ENCODE peak calls at places on chromosomes 13 and 19, in eight cellular contexts. One of them, this sample, is unnamed.

GRCh38 chr13:112895521-112896465 is 73.2 kb upstream of the MCF2L start:
- DNase-seq in IMR-90: no peak
- DNase-seq in neural progenitor cell: no peak
- DNase-seq in mesendoderm: no peak
- DNase-seq in CD8-positive, alpha-beta T cell: no peak
- DNase-seq in OCI-LY7: no peak
- DNase-seq in heart right ventricle: no peak
- DNase-seq in psoas muscle: peak; percentile 40
- DNase-seq in this sample: peak; percentile 27

GRCh38 chr19:6536138-6536671 is 5.4 kb downstream of the TNFSF9 start:
- DNase-seq in neural progenitor cell: peak; percentile 56
- DNase-seq in heart right ventricle: no peak
- DNase-seq in mesendoderm: peak; percentile 84
- DNase-seq in CD8-positive, alpha-beta T cell: peak; percentile 75
- DNase-seq in IMR-90: no peak
- DNase-seq in psoas muscle: peak; percentile 78
- DNase-seq in OCI-LY7: peak; percentile 100
- DNase-seq in this sample: peak; percentile 59

GRCh38 chr13:66532845-66533244 is 697.3 kb downstream of the PCDH9 start:
- DNase-seq in mesendoderm: no peak
- DNase-seq in CD8-positive, alpha-beta T cell: no peak
- DNase-seq in psoas muscle: no peak
- DNase-seq in neural progenitor cell: no peak
- DNase-seq in heart right ventricle: no peak
- DNase-seq in OCI-LY7: no peak
- DNase-seq in IMR-90: no peak
- DNase-seq in this sample: no peak

GRCh38 chr13:75505327-75505726 is 23.4 kb upstream of the TBC1D4 start:
- DNase-seq in heart right ventricle: no peak
- DNase-seq in neural progenitor cell: no peak
- DNase-seq in OCI-LY7: no peak
- DNase-seq in CD8-positive, alpha-beta T cell: no peak
- DNase-seq in IMR-90: no peak
- DNase-seq in psoas muscle: no peak
- DNase-seq in mesendoderm: no peak
- DNase-seq in this sample: no peak

GRCh38 chr19:38692458-38693379 is 45.3 kb downstream of the ACTN4 start:
- DNase-seq in neural progenitor cell: peak; percentile 22
- DNase-seq in mesendoderm: no peak
- DNase-seq in IMR-90: no peak
- DNase-seq in psoas muscle: no peak
- DNase-seq in heart right ventricle: no peak
- DNase-seq in CD8-positive, alpha-beta T cell: no peak
- DNase-seq in OCI-LY7: no peak
- DNase-seq in this sample: no peak

GRCh38 chr13:80454245-80454644 is 113.3 kb upstream of the SPRY2 start:
- DNase-seq in heart right ventricle: no peak
- DNase-seq in psoas muscle: no peak
- DNase-seq in neural progenitor cell: no peak
- DNase-seq in IMR-90: peak; percentile 1
- DNase-seq in OCI-LY7: peak; percentile 64
- DNase-seq in mesendoderm: no peak
- DNase-seq in CD8-positive, alpha-beta T cell: no peak
- DNase-seq in this sample: no peak

GRCh38 chr13:65314008-65314407 is 1916.1 kb downstream of the PCDH9 start:
- DNase-seq in psoas muscle: no peak
- DNase-seq in heart right ventricle: no peak
- DNase-seq in mesendoderm: no peak
- DNase-seq in IMR-90: no peak
- DNase-seq in OCI-LY7: no peak
- DNase-seq in CD8-positive, alpha-beta T cell: no peak
- DNase-seq in neural progenitor cell: no peak
- DNase-seq in this sample: no peak

GRCh38 chr19:6362024-6362344 is 653 bp downstream of the CLPP start:
- DNase-seq in IMR-90: no peak
- DNase-seq in psoas muscle: no peak
- DNase-seq in mesendoderm: no peak
- DNase-seq in neural progenitor cell: no peak
- DNase-seq in CD8-positive, alpha-beta T cell: no peak
- DNase-seq in heart right ventricle: no peak
- DNase-seq in OCI-LY7: no peak
- DNase-seq in this sample: no peak

GRCh38 chr13:80399340-80400163 is 58.6 kb upstream of the SPRY2 start:
- DNase-seq in heart right ventricle: no peak
- DNase-seq in neural progenitor cell: peak; percentile 10
- DNase-seq in CD8-positive, alpha-beta T cell: no peak
- DNase-seq in IMR-90: no peak
- DNase-seq in mesendoderm: no peak
- DNase-seq in OCI-LY7: no peak
- DNase-seq in psoas muscle: no peak
- DNase-seq in this sample: no peak

GRCh38 chr19:35545855-35546381 is 492 bp downstream of the TMEM147 start:
- DNase-seq in neural progenitor cell: no peak
- DNase-seq in IMR-90: no peak
- DNase-seq in mesendoderm: peak; percentile 44
- DNase-seq in CD8-positive, alpha-beta T cell: peak; percentile 44
- DNase-seq in heart right ventricle: peak; percentile 34
- DNase-seq in psoas muscle: peak; percentile 60
- DNase-seq in OCI-LY7: peak; percentile 42
- DNase-seq in this sample: no peak

GRCh38 chr13:19601749-19602725 is 31.4 kb upstream of the MPHOSPH8 start:
- DNase-seq in CD8-positive, alpha-beta T cell: peak; percentile 16
- DNase-seq in IMR-90: peak; percentile 27
- DNase-seq in mesendoderm: peak; percentile 71
- DNase-seq in OCI-LY7: no peak
- DNase-seq in neural progenitor cell: peak; percentile 77
- DNase-seq in psoas muscle: no peak
- DNase-seq in heart right ventricle: no peak
- DNase-seq in this sample: peak; percentile 86

GRCh38 chr19:1001538-1002166 is 1.4 kb downstream of the GRIN3B start:
- DNase-seq in OCI-LY7: peak; percentile 64
- DNase-seq in psoas muscle: peak; percentile 80
- DNase-seq in neural progenitor cell: peak; percentile 79
- DNase-seq in heart right ventricle: no peak
- DNase-seq in CD8-positive, alpha-beta T cell: peak; percentile 75
- DNase-seq in mesendoderm: peak; percentile 55
- DNase-seq in IMR-90: no peak
- DNase-seq in this sample: peak; percentile 60

GRCh38 chr19:46759817-46760333 is 13.6 kb upstream of the STRN4 start:
- DNase-seq in IMR-90: peak; percentile 97
- DNase-seq in heart right ventricle: no peak
- DNase-seq in neural progenitor cell: no peak
- DNase-seq in mesendoderm: no peak
- DNase-seq in CD8-positive, alpha-beta T cell: no peak
- DNase-seq in psoas muscle: no peak
- DNase-seq in OCI-LY7: no peak
- DNase-seq in this sample: no peak

GRCh38 chr19:39943586-39943985 is 9.2 kb upstream of the FCGBP start:
- DNase-seq in neural progenitor cell: no peak
- DNase-seq in heart right ventricle: no peak
- DNase-seq in IMR-90: no peak
- DNase-seq in CD8-positive, alpha-beta T cell: no peak
- DNase-seq in psoas muscle: no peak
- DNase-seq in mesendoderm: no peak
- DNase-seq in OCI-LY7: no peak
- DNase-seq in this sample: no peak

GRCh38 chr19:39937792-39938191 is 3.4 kb upstream of the FCGBP start:
- DNase-seq in neural progenitor cell: no peak
- DNase-seq in psoas muscle: no peak
- DNase-seq in OCI-LY7: no peak
- DNase-seq in heart right ventricle: no peak
- DNase-seq in IMR-90: no peak
- DNase-seq in CD8-positive, alpha-beta T cell: no peak
- DNase-seq in mesendoderm: no peak
- DNase-seq in this sample: no peak

GRCh38 chr19:39940221-39940833 is 5.9 kb upstream of the FCGBP start:
- DNase-seq in heart right ventricle: no peak
- DNase-seq in psoas muscle: no peak
- DNase-seq in IMR-90: no peak
- DNase-seq in OCI-LY7: no peak
- DNase-seq in neural progenitor cell: no peak
- DNase-seq in CD8-positive, alpha-beta T cell: no peak
- DNase-seq in mesendoderm: no peak
- DNase-seq in this sample: no peak

GRCh38 chr19:39941615-39942507 is 7.4 kb upstream of the FCGBP start:
- DNase-seq in OCI-LY7: peak; percentile 81
- DNase-seq in IMR-90: peak; percentile 38
- DNase-seq in neural progenitor cell: peak; percentile 35
- DNase-seq in heart right ventricle: peak; percentile 14
- DNase-seq in mesendoderm: no peak
- DNase-seq in psoas muscle: no peak
- DNase-seq in CD8-positive, alpha-beta T cell: peak; percentile 59
- DNase-seq in this sample: no peak

DNA sequence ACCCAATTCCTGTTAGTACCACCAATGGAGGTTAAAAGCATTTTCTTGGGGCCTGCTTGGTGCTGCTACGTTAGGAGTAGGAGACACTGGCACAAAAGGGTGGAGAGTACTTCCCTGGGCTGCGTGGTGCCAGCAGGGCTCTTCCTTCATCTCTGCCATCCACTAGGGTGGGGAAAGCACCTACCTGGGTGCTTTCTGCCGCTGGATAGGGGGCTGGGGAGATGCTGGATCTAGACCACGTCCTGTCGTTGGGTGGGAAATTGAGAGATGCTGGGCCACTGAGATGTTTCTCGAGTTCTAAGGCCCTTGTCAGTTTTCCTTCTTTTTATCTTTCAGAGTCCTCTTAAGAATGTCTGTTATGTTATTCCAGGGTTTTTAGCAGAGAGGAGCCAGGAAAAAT is 6.7 kb upstream of the FCGBP start:
- DNase-seq in CD8-positive, alpha-beta T cell: peak; percentile 14
- DNase-seq in OCI-LY7: no peak
- DNase-seq in IMR-90: no peak
- DNase-seq in neural progenitor cell: no peak
- DNase-seq in heart right ventricle: no peak
- DNase-seq in psoas muscle: no peak
- DNase-seq in mesendoderm: no peak
- DNase-seq in this sample: no peak
- H3K4me3 ChIP-seq in CD8-positive, alpha-beta T cell: peak overlapping the region; percentile 34
- H3K4me3 ChIP-seq in OCI-LY7: peak overlapping the region; percentile 60
- H3K4me3 ChIP-seq in IMR-90: no peak overlapping the region
- H3K4me3 ChIP-seq in neural progenitor cell: no peak overlapping the region
- H3K4me3 ChIP-seq in heart right ventricle: no peak overlapping the region
- H3K4me3 ChIP-seq in psoas muscle: no peak overlapping the region
- H3K4me3 ChIP-seq in mesendoderm: no peak overlapping the region
- H3K4me3 ChIP-seq in this sample: no peak overlapping the region

DNA sequence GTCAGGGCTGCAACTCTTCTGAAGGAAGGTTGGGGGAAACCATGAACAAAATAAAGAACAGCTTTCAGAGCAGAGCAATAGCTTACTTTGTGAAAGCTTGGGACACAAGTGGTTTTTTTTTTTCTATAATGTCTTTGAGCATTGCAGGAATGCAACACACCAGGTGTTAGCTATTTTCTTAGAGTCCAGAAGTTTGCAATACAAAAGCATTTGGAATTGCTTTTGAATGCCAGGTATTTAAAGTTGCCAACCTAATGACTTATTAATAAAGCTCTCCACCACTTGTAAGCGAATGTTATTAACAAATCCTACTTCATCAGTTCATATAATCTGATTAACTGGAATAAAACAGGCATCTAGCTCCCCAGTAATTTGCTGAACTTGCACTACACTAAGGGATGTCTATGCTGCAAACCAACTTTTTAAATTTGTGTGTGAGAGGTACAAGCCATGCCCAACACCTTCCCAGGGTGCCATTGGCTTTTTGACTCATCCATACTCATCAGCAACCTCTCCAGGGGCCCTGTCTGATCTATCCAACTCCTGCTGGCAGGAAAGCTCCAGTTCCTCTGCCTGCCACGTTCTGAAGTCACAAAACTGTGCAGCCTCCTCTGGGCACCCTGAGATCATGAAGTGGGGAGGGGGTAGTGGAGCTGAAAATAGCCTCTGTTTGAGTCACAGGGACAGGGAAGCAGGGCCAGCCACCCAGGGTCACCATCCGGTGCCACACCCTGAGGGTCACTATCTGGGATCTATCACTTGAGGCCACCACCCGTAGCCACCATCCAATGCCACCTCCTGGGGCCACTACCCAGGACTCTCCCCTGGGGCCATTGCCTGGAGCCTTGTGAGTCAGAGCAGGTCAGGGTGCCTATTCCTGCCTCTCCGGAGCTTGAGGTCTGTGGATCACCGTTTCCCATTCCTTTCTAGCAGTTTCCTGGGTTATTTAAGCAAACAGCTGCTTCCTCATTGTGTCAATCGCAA is 172.3 kb downstream of the NUFIP1 start:
- DNase-seq in heart right ventricle: no peak
- DNase-seq in IMR-90: peak; percentile 49
- DNase-seq in OCI-LY7: no peak
- DNase-seq in psoas muscle: no peak
- DNase-seq in neural progenitor cell: no peak
- DNase-seq in mesendoderm: peak; percentile 11
- DNase-seq in CD8-positive, alpha-beta T cell: no peak
- DNase-seq in this sample: no peak
- H3K4me1 ChIP-seq in heart right ventricle: peaks cover 8% of the 10 kb centered on the region
- H3K4me1 ChIP-seq in IMR-90: peaks cover 26% of the 10 kb centered on the region
- H3K4me1 ChIP-seq in OCI-LY7: no peaks in the 10 kb centered on the region
- H3K4me1 ChIP-seq in psoas muscle: no peaks in the 10 kb centered on the region
- H3K4me1 ChIP-seq in neural progenitor cell: peaks cover 4% of the 10 kb centered on the region
- H3K4me1 ChIP-seq in mesendoderm: peaks cover 2% of the 10 kb centered on the region
- H3K4me1 ChIP-seq in CD8-positive, alpha-beta T cell: no peaks in the 10 kb centered on the region
- H3K4me1 ChIP-seq in this sample: no peaks in the 10 kb centered on the region

GRCh38 chr19:2381151-2381822 is 21.2 kb downstream of the TMPRSS9 start:
- DNase-seq in psoas muscle: no peak
- DNase-seq in heart right ventricle: no peak
- DNase-seq in neural progenitor cell: peak; percentile 43
- DNase-seq in mesendoderm: no peak
- DNase-seq in OCI-LY7: no peak
- DNase-seq in CD8-positive, alpha-beta T cell: no peak
- DNase-seq in IMR-90: peak; percentile 15
- DNase-seq in this sample: no peak
- H3K36me3 ChIP-seq in psoas muscle: no peaks in the 10 kb centered on the region
- H3K36me3 ChIP-seq in heart right ventricle: no peaks in the 10 kb centered on the region
- H3K36me3 ChIP-seq in neural progenitor cell: no peaks in the 10 kb centered on the region
- H3K36me3 ChIP-seq in mesendoderm: no peaks in the 10 kb centered on the region
- H3K36me3 ChIP-seq in OCI-LY7: no peaks in the 10 kb centered on the region
- H3K36me3 ChIP-seq in CD8-positive, alpha-beta T cell: no peaks in the 10 kb centered on the region
- H3K36me3 ChIP-seq in IMR-90: no peaks in the 10 kb centered on the region
- H3K36me3 ChIP-seq in this sample: no peaks in the 10 kb centered on the region

DNA sequence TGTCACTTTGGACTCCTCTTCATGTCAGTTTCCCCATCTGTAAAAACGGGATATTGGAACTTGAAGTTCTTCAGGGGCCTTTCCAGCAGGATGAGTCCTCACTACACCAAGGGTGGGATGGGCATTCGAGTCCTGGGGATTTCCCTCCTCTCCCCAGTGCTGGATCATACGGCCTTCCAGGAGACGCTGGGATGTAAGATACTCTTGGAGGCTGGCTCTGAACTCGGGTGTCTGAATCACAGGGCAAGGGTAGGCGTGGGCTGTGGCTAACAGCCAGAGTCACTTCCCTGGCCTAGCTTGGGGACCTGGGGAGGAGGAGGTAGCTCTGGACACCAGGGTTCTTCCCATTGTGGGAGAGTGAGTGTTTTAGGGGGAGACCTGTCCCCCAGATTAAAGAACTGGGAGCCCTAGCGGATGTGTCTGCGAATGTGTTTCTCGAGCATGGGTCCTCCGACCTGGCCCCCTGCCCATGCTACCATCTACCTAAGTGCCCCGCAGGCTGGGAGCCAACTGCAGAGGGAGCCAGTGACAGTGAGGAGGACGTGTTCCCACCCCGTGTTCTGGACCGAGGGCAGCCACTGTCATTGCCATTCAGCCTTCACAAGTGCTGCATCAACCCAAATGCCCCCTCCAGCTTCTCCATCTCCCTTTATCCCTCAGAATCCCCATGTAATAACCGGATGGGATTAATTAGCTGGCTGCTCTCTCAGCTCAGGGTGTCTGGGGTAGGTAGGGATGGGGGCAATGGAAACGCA is 2.4 kb upstream of the CYTH2 start:
- DNase-seq in psoas muscle: no peak
- DNase-seq in CD8-positive, alpha-beta T cell: no peak
- DNase-seq in neural progenitor cell: no peak
- DNase-seq in heart right ventricle: no peak
- DNase-seq in IMR-90: peak; percentile 84
- DNase-seq in OCI-LY7: no peak
- DNase-seq in mesendoderm: no peak
- DNase-seq in this sample: peak; percentile 43
- H3K4me3 ChIP-seq in psoas muscle: no peak overlapping the region
- H3K4me3 ChIP-seq in CD8-positive, alpha-beta T cell: no peak overlapping the region
- H3K4me3 ChIP-seq in neural progenitor cell: no peak overlapping the region
- H3K4me3 ChIP-seq in heart right ventricle: no peak overlapping the region
- H3K4me3 ChIP-seq in IMR-90: no peak overlapping the region
- H3K4me3 ChIP-seq in OCI-LY7: no peak overlapping the region
- H3K4me3 ChIP-seq in mesendoderm: no peak overlapping the region
- H3K4me3 ChIP-seq in this sample: no peak overlapping the region

This sample was measured in left lung.